ENCODE peak calls at places on chromosomes 2 and 18, in ten cellular contexts. B is mucosa of gallbladder; V is central memory CD4-positive, alpha-beta T cell; W is progenitor cell of endocrine pancreas; D is SHP77; P is GM20000; F is AG04449; E is endodermal cell; N is ELR; S is CD8-positive, alpha-beta memory T cell. C is an unnamed sample.

GRCh38 chr2:27118525-27119329 is at the start of gene CGREF1:
- DNase-seq in B (no peak), V (no peak), W (no peak), D (peak; percentile 22), P (no peak), F (no peak), E (peak; percentile 76), N (no peak), S (no peak), C (no peak)

GRCh38 chr2:628651-629050 is 48.6 kb downstream of the TMEM18 start:
- DNase-seq in B (peak; percentile 5), V (no peak), W (no peak), D (no peak), P (no peak), F (no peak), E (peak; percentile 40), N (no peak), S (no peak), C (no peak)

GRCh38 chr2:158533009-158533408 is 76.3 kb downstream of the PKP4 start:
- DNase-seq in B (no peak), V (no peak), W (no peak), D (no peak), P (no peak), F (no peak), E (no peak), N (no peak), S (no peak), C (no peak)

GRCh38 chr18:49886891-49887764 is 73.8 kb upstream of the ACAA2 start:
- DNase-seq in B (no peak), V (no peak), W (no peak), D (no peak), P (no peak), F (no peak), E (peak; percentile 70), N (no peak), S (no peak), C (no peak)

GRCh38 chr2:96763511-96764252 is 3.0 kb downstream of the CNNM4 start:
- DNase-seq in B (no peak), V (no peak), W (no peak), D (peak; percentile 41), P (peak; percentile 66), F (no peak), E (peak; percentile 85), N (peak; percentile 42), S (no peak), C (no peak)

GRCh38 chr18:2494921-2495320 is 76.4 kb downstream of the METTL4 start:
- DNase-seq in B (no peak), V (no peak), W (no peak), D (no peak), P (no peak), F (no peak), E (no peak), N (no peak), S (no peak), C (no peak)

GRCh38 chr18:35091841-35092240 is 50.6 kb downstream of the MAPRE2 start:
- DNase-seq in B (no peak), V (no peak), W (no peak), D (no peak), P (no peak), F (no peak), E (no peak), N (no peak), S (no peak), C (no peak)

GRCh38 chr2:3341336-3341735 is 36.3 kb downstream of the EIPR1 start:
- DNase-seq in B (no peak), V (no peak), W (no peak), D (no peak), P (no peak), F (no peak), E (no peak), N (no peak), S (no peak), C (no peak)

GRCh38 chr2:84223191-84223590 is 235.9 kb downstream of the SUCLG1 start:
- DNase-seq in B (no peak), V (no peak), W (no peak), D (no peak), P (no peak), F (peak; percentile 5), E (no peak), N (peak; percentile 40), S (no peak), C (no peak)

GRCh38 chr18:58716046-58716766 is 44.9 kb downstream of the MALT1 start:
- DNase-seq in B (no peak), V (peak; percentile 31), W (no peak), D (no peak), P (peak; percentile 26), F (no peak), E (no peak), N (no peak), S (peak; percentile 37), C (no peak)

GRCh38 chr2:134021830-134022524 is 231.9 kb upstream of the MGAT5 start:
- DNase-seq in B (no peak), V (no peak), W (no peak), D (no peak), P (peak; percentile 75), F (no peak), E (no peak), N (no peak), S (no peak), C (no peak)

GRCh38 chr2:102778260-102778659 is 16.4 kb downstream of the TMEM182 start:
- DNase-seq in B (no peak), V (no peak), W (no peak), D (no peak), P (no peak), F (no peak), E (no peak), N (no peak), S (no peak), C (no peak)

GRCh38 chr18:76765649-76766048 is 56.7 kb upstream of the ZNF236 start:
- DNase-seq in B (no peak), V (no peak), W (no peak), D (no peak), P (no peak), F (no peak), E (no peak), N (no peak), S (no peak), C (no peak)

GRCh38 chr2:186535861-186536260 is 49.8 kb downstream of the ZC3H15 start:
- DNase-seq in B (no peak), V (no peak), W (no peak), D (no peak), P (no peak), F (no peak), E (no peak), N (no peak), S (no peak), C (no peak)

GRCh38 chr2:225013432-225014048 is 28.7 kb downstream of the DOCK10 start:
- DNase-seq in B (no peak), V (no peak), W (no peak), D (no peak), P (no peak), F (no peak), E (no peak), N (no peak), S (no peak), C (no peak)

GRCh38 chr2:16126141-16126968 is 186.0 kb downstream of the MYCN start:
- DNase-seq in B (peak; percentile 10), V (no peak), W (no peak), D (no peak), P (no peak), F (no peak), E (peak; percentile 24), N (no peak), S (no peak), C (no peak)

GRCh38 chr18:12432196-12432595 is 24.5 kb downstream of the PRELID3A start:
- DNase-seq in B (no peak), V (no peak), W (no peak), D (no peak), P (no peak), F (no peak), E (no peak), N (no peak), S (no peak), C (no peak)